ENCODE peak calls at places on chromosomes 6 and 20, in five cellular contexts. V is HL-60, G is COR-L47, M is HT1080, E is endothelial cell. K is an unnamed sample.

GRCh38 chr20:32474009-32474716 is 111.0 kb downstream of the NOL4L start:
- DNase-seq in G (no peak), E (peak; percentile 3), M (no peak), V (no peak), K (no peak)

GRCh38 chr6:15523679-15524630 is 138.9 kb downstream of the DTNBP1 start:
- DNase-seq in V (no peak), M (no peak), G (no peak), E (no peak), K (no peak)

GRCh38 chr20:43537921-43538854 is 20.6 kb upstream of the SGK2 start:
- DNase-seq in V (peak; percentile 65), E (peak; percentile 76), M (no peak), G (peak; percentile 45), K (peak; percentile 72)

GRCh38 chr20:43960231-43960630 is 45.6 kb downstream of the TOX2 start:
- DNase-seq in G (no peak), E (no peak), V (no peak), M (no peak), K (no peak)

GRCh38 chr20:5369622-5370021 is 52.9 kb upstream of the PROKR2 start:
- DNase-seq in G (no peak), E (no peak), V (no peak), M (no peak), K (no peak)

GRCh38 chr20:24584538-24585356 is 115.3 kb downstream of the SYNDIG1 start:
- DNase-seq in M (peak; percentile 56), V (no peak), E (no peak), G (no peak), K (peak; percentile 91)

GRCh38 chr20:20450461-20451027 is 82.6 kb downstream of the INSM1 start:
- DNase-seq in E (no peak), M (no peak), G (peak; percentile 73), V (no peak), K (peak; percentile 75)

GRCh38 chr6:41813469-41813868 is 26.0 kb downstream of the TOMM6 start:
- DNase-seq in V (no peak), E (no peak), G (no peak), M (no peak), K (no peak)

GRCh38 chr6:90082847-90083246 is 188.6 kb downstream of the GJA10 start:
- DNase-seq in V (peak; percentile 31), M (no peak), G (no peak), E (no peak), K (no peak)

GRCh38 chr6:155854787-155855186 is 399.1 kb upstream of the NOX3 start:
- DNase-seq in G (no peak), M (no peak), E (no peak), V (no peak), K (no peak)

GRCh38 chr6:12012566-12013367 is 655 bp downstream of the HIVEP1 start:
- DNase-seq in E (peak; percentile 66), V (peak; percentile 65), M (peak; percentile 85), G (peak; percentile 59), K (peak; percentile 92)

GRCh38 chr6:12182676-12183075 is 107.5 kb upstream of the EDN1 start:
- DNase-seq in G (no peak), M (peak; percentile 30), V (no peak), E (no peak), K (peak; percentile 45)

GRCh38 chr6:16519265-16520242 is 241.7 kb downstream of the ATXN1 start:
- DNase-seq in M (peak; percentile 23), G (peak; percentile 65), E (no peak), V (no peak), K (peak; percentile 60)

GRCh38 chr20:1907586-1907985 is 12.4 kb downstream of the SIRPA start:
- DNase-seq in V (no peak), G (no peak), E (no peak), M (peak; percentile 80), K (peak; percentile 75)

GRCh38 chr20:35134900-35135299 is 12.2 kb downstream of the EDEM2 start:
- DNase-seq in V (no peak), M (no peak), E (no peak), G (no peak), K (no peak)

GRCh38 chr20:54570561-54570960 is 95.2 kb downstream of the DOK5 start:
- DNase-seq in G (no peak), M (no peak), V (no peak), E (no peak), K (no peak)

GRCh38 chr6:3912366-3913076 is 63.3 kb downstream of the FAM50B start:
- DNase-seq in V (no peak), M (peak; percentile 5), E (no peak), G (no peak), K (no peak)

GRCh38 chr6:43361269-43361668 is 8.2 kb downstream of the ZNF318 start:
- DNase-seq in V (no peak), G (no peak), M (no peak), E (no peak), K (no peak)

GRCh38 chr6:12947191-12947795 is 230.7 kb downstream of the PHACTR1 start:
- DNase-seq in G (no peak), V (peak; percentile 12), M (no peak), E (no peak), K (no peak)

GRCh38 chr6:125950293-125950692 is 6.3 kb upstream of the HINT3 start:
- DNase-seq in E (no peak), V (no peak), G (no peak), M (peak; percentile 54), K (peak; percentile 79)

GRCh38 chr6:27761391-27761790 is 150.8 kb downstream of the OR2B2 start:
- DNase-seq in G (no peak), M (no peak), V (no peak), E (no peak), K (peak; percentile 10)

GRCh38 chr20:12936524-12936923 is 72.2 kb upstream of the SPTLC3 start:
- DNase-seq in E (no peak), G (no peak), M (no peak), V (no peak), K (no peak)

GRCh38 chr6:132392292-132392691 is 9.0 kb downstream of the MOXD1 start:
- DNase-seq in M (no peak), V (no peak), E (no peak), G (no peak), K (no peak)